ENCODE peak calls at places on chromosome X, in nine cellular contexts. One of them, this sample, is unnamed.

GRCh38 chrX:44152867-44153266 is 179.7 kb upstream of the NDP start:
- DNase-seq in T-helper 2 cell: no peak
- DNase-seq in esophagus squamous epithelium: no peak
- DNase-seq in activated T-cell treated with anti-CD3 and anti-CD28 coated beads for 1 hour: no peak
- DNase-seq in effector memory CD8-positive, alpha-beta T cell: no peak
- DNase-seq in Calu3: no peak
- DNase-seq in stimulated activated CD8-positive, alpha-beta memory T cell treated with anti-CD3 and anti-CD28 coated beads, Interleukin-2, amount 100 ng/mL, for 48 hours: no peak
- DNase-seq in A172: no peak
- DNase-seq in activated naive CD8-positive, alpha-beta T cell treated with anti-CD3 and anti-CD28 coated beads for 36 hours: no peak
- DNase-seq in this sample: no peak

GRCh38 chrX:17697191-17697590 is 40.1 kb upstream of the SCML1 start:
- DNase-seq in stimulated activated CD8-positive, alpha-beta memory T cell treated with anti-CD3 and anti-CD28 coated beads, Interleukin-2, amount 100 ng/mL, for 48 hours: no peak
- DNase-seq in effector memory CD8-positive, alpha-beta T cell: no peak
- DNase-seq in activated T-cell treated with anti-CD3 and anti-CD28 coated beads for 1 hour: no peak
- DNase-seq in T-helper 2 cell: no peak
- DNase-seq in activated naive CD8-positive, alpha-beta T cell treated with anti-CD3 and anti-CD28 coated beads for 36 hours: no peak
- DNase-seq in Calu3: no peak
- DNase-seq in esophagus squamous epithelium: no peak
- DNase-seq in A172: no peak
- DNase-seq in this sample: no peak

GRCh38 chrX:31181377-31182038 is 109.7 kb upstream of the FTHL17 start:
- DNase-seq in stimulated activated CD8-positive, alpha-beta memory T cell treated with anti-CD3 and anti-CD28 coated beads, Interleukin-2, amount 100 ng/mL, for 48 hours: no peak
- DNase-seq in esophagus squamous epithelium: no peak
- DNase-seq in activated T-cell treated with anti-CD3 and anti-CD28 coated beads for 1 hour: no peak
- DNase-seq in A172: no peak
- DNase-seq in Calu3: no peak
- DNase-seq in activated naive CD8-positive, alpha-beta T cell treated with anti-CD3 and anti-CD28 coated beads for 36 hours: no peak
- DNase-seq in T-helper 2 cell: no peak
- DNase-seq in effector memory CD8-positive, alpha-beta T cell: no peak
- DNase-seq in this sample: no peak

GRCh38 chrX:18828832-18829404 is 121.5 kb downstream of the PPEF1 start:
- DNase-seq in activated naive CD8-positive, alpha-beta T cell treated with anti-CD3 and anti-CD28 coated beads for 36 hours: no peak
- DNase-seq in A172: peak
- DNase-seq in T-helper 2 cell: no peak
- DNase-seq in activated T-cell treated with anti-CD3 and anti-CD28 coated beads for 1 hour: no peak
- DNase-seq in esophagus squamous epithelium: no peak
- DNase-seq in stimulated activated CD8-positive, alpha-beta memory T cell treated with anti-CD3 and anti-CD28 coated beads, Interleukin-2, amount 100 ng/mL, for 48 hours: no peak
- DNase-seq in effector memory CD8-positive, alpha-beta T cell: no peak
- DNase-seq in Calu3: no peak
- DNase-seq in this sample: no peak

GRCh38 chrX:39930777-39931553 is 166.8 kb downstream of the BCOR start:
- DNase-seq in T-helper 2 cell: no peak
- DNase-seq in activated T-cell treated with anti-CD3 and anti-CD28 coated beads for 1 hour: no peak
- DNase-seq in A172: no peak
- DNase-seq in activated naive CD8-positive, alpha-beta T cell treated with anti-CD3 and anti-CD28 coated beads for 36 hours: no peak
- DNase-seq in Calu3: no peak
- DNase-seq in esophagus squamous epithelium: no peak
- DNase-seq in effector memory CD8-positive, alpha-beta T cell: no peak
- DNase-seq in stimulated activated CD8-positive, alpha-beta memory T cell treated with anti-CD3 and anti-CD28 coated beads, Interleukin-2, amount 100 ng/mL, for 48 hours: no peak
- DNase-seq in this sample: no peak

GRCh38 chrX:153687121-153688039 is at the start of gene SLC6A8:
- DNase-seq in activated T-cell treated with anti-CD3 and anti-CD28 coated beads for 1 hour: peak
- DNase-seq in Calu3: peak
- DNase-seq in esophagus squamous epithelium: no peak
- DNase-seq in activated naive CD8-positive, alpha-beta T cell treated with anti-CD3 and anti-CD28 coated beads for 36 hours: peak
- DNase-seq in T-helper 2 cell: no peak
- DNase-seq in A172: peak
- DNase-seq in stimulated activated CD8-positive, alpha-beta memory T cell treated with anti-CD3 and anti-CD28 coated beads, Interleukin-2, amount 100 ng/mL, for 48 hours: no peak
- DNase-seq in effector memory CD8-positive, alpha-beta T cell: no peak
- DNase-seq in this sample: peak

GRCh38 chrX:41758391-41758790 is 34.4 kb downstream of the GPR82 start:
- DNase-seq in esophagus squamous epithelium: no peak
- DNase-seq in effector memory CD8-positive, alpha-beta T cell: no peak
- DNase-seq in stimulated activated CD8-positive, alpha-beta memory T cell treated with anti-CD3 and anti-CD28 coated beads, Interleukin-2, amount 100 ng/mL, for 48 hours: no peak
- DNase-seq in activated T-cell treated with anti-CD3 and anti-CD28 coated beads for 1 hour: no peak
- DNase-seq in A172: no peak
- DNase-seq in Calu3: no peak
- DNase-seq in activated naive CD8-positive, alpha-beta T cell treated with anti-CD3 and anti-CD28 coated beads for 36 hours: no peak
- DNase-seq in T-helper 2 cell: no peak
- DNase-seq in this sample: no peak

GRCh38 chrX:153441296-153441695 is 4.6 kb downstream of the TREX2 start:
- DNase-seq in A172: no peak
- DNase-seq in activated T-cell treated with anti-CD3 and anti-CD28 coated beads for 1 hour: no peak
- DNase-seq in T-helper 2 cell: no peak
- DNase-seq in stimulated activated CD8-positive, alpha-beta memory T cell treated with anti-CD3 and anti-CD28 coated beads, Interleukin-2, amount 100 ng/mL, for 48 hours: no peak
- DNase-seq in activated naive CD8-positive, alpha-beta T cell treated with anti-CD3 and anti-CD28 coated beads for 36 hours: no peak
- DNase-seq in esophagus squamous epithelium: no peak
- DNase-seq in Calu3: no peak
- DNase-seq in effector memory CD8-positive, alpha-beta T cell: no peak
- DNase-seq in this sample: no peak

GRCh38 chrX:135596495-135596894 is 76.0 kb downstream of the INTS6L start:
- DNase-seq in Calu3: peak
- DNase-seq in esophagus squamous epithelium: no peak
- DNase-seq in stimulated activated CD8-positive, alpha-beta memory T cell treated with anti-CD3 and anti-CD28 coated beads, Interleukin-2, amount 100 ng/mL, for 48 hours: peak
- DNase-seq in activated T-cell treated with anti-CD3 and anti-CD28 coated beads for 1 hour: peak
- DNase-seq in activated naive CD8-positive, alpha-beta T cell treated with anti-CD3 and anti-CD28 coated beads for 36 hours: peak
- DNase-seq in A172: peak
- DNase-seq in T-helper 2 cell: no peak
- DNase-seq in effector memory CD8-positive, alpha-beta T cell: peak
- DNase-seq in this sample: no peak

GRCh38 chrX:10769165-10769564 is 148.8 kb upstream of the MID1 start:
- DNase-seq in stimulated activated CD8-positive, alpha-beta memory T cell treated with anti-CD3 and anti-CD28 coated beads, Interleukin-2, amount 100 ng/mL, for 48 hours: no peak
- DNase-seq in T-helper 2 cell: no peak
- DNase-seq in activated T-cell treated with anti-CD3 and anti-CD28 coated beads for 1 hour: no peak
- DNase-seq in A172: peak
- DNase-seq in Calu3: no peak
- DNase-seq in activated naive CD8-positive, alpha-beta T cell treated with anti-CD3 and anti-CD28 coated beads for 36 hours: no peak
- DNase-seq in esophagus squamous epithelium: no peak
- DNase-seq in effector memory CD8-positive, alpha-beta T cell: no peak
- DNase-seq in this sample: peak

GRCh38 chrX:45714864-45715263 is 514.2 kb upstream of the DIPK2B start:
- DNase-seq in activated T-cell treated with anti-CD3 and anti-CD28 coated beads for 1 hour: no peak
- DNase-seq in A172: peak
- DNase-seq in activated naive CD8-positive, alpha-beta T cell treated with anti-CD3 and anti-CD28 coated beads for 36 hours: peak
- DNase-seq in T-helper 2 cell: no peak
- DNase-seq in stimulated activated CD8-positive, alpha-beta memory T cell treated with anti-CD3 and anti-CD28 coated beads, Interleukin-2, amount 100 ng/mL, for 48 hours: no peak
- DNase-seq in effector memory CD8-positive, alpha-beta T cell: no peak
- DNase-seq in esophagus squamous epithelium: no peak
- DNase-seq in Calu3: no peak
- DNase-seq in this sample: peak

GRCh38 chrX:16671005-16671404 is 21.0 kb downstream of the S100G start:
- DNase-seq in Calu3: peak
- DNase-seq in activated naive CD8-positive, alpha-beta T cell treated with anti-CD3 and anti-CD28 coated beads for 36 hours: no peak
- DNase-seq in esophagus squamous epithelium: no peak
- DNase-seq in T-helper 2 cell: no peak
- DNase-seq in activated T-cell treated with anti-CD3 and anti-CD28 coated beads for 1 hour: no peak
- DNase-seq in effector memory CD8-positive, alpha-beta T cell: no peak
- DNase-seq in A172: peak
- DNase-seq in stimulated activated CD8-positive, alpha-beta memory T cell treated with anti-CD3 and anti-CD28 coated beads, Interleukin-2, amount 100 ng/mL, for 48 hours: no peak
- DNase-seq in this sample: peak